ENCODE peak calls at places on chromosomes 6 and 20, in six cellular contexts. One of them, this sample, is unnamed.

GRCh38 chr6:102474041-102474807 is 1080.7 kb downstream of the GRIK2 start:
- DNase-seq in HCT116: no peak
- DNase-seq in H1: no peak
- DNase-seq in HepG2: no peak
- DNase-seq in K562: no peak
- DNase-seq in GM12878: no peak
- DNase-seq in this sample: no peak

GRCh38 chr6:79230149-79230548 is 4.3 kb downstream of the HMGN3 start:
- DNase-seq in HCT116: no peak
- DNase-seq in H1: no peak
- DNase-seq in HepG2: no peak
- DNase-seq in K562: no peak
- DNase-seq in GM12878: no peak
- DNase-seq in this sample: no peak

GRCh38 chr6:120056085-120056484 is 706.5 kb upstream of the MAN1A1 start:
- DNase-seq in HCT116: no peak
- DNase-seq in H1: peak
- DNase-seq in HepG2: no peak
- DNase-seq in K562: peak
- DNase-seq in GM12878: no peak
- DNase-seq in this sample: no peak

GRCh38 chr6:81747327-81747726 is 5.2 kb downstream of the TENT5A start:
- DNase-seq in HCT116: no peak
- DNase-seq in H1: no peak
- DNase-seq in HepG2: no peak
- DNase-seq in K562: no peak
- DNase-seq in GM12878: no peak
- DNase-seq in this sample: no peak

GRCh38 chr6:72649032-72649984 is 27.4 kb downstream of the KCNQ5 start:
- DNase-seq in HCT116: no peak
- DNase-seq in H1: no peak
- DNase-seq in HepG2: no peak
- DNase-seq in K562: no peak
- DNase-seq in GM12878: peak
- DNase-seq in this sample: peak

GRCh38 chr6:53730767-53731166 is 64.0 kb upstream of the LRRC1 start:
- DNase-seq in HCT116: no peak
- DNase-seq in H1: no peak
- DNase-seq in HepG2: no peak
- DNase-seq in K562: no peak
- DNase-seq in GM12878: no peak
- DNase-seq in this sample: no peak

GRCh38 chr6:44224154-44224977 is 971 bp downstream of the SLC29A1 start:
- DNase-seq in HCT116: no peak
- DNase-seq in H1: no peak
- DNase-seq in HepG2: no peak
- DNase-seq in K562: peak
- DNase-seq in GM12878: no peak
- DNase-seq in this sample: peak

GRCh38 chr6:117270121-117270959 is 5.0 kb downstream of the VGLL2 start:
- DNase-seq in HCT116: no peak
- DNase-seq in H1: no peak
- DNase-seq in HepG2: no peak
- DNase-seq in K562: no peak
- DNase-seq in GM12878: no peak
- DNase-seq in this sample: no peak

GRCh38 chr20:43034981-43035724 is 154.6 kb downstream of the PTPRT start:
- DNase-seq in HCT116: no peak
- DNase-seq in H1: no peak
- DNase-seq in HepG2: no peak
- DNase-seq in K562: no peak
- DNase-seq in GM12878: no peak
- DNase-seq in this sample: no peak

GRCh38 chr6:51349866-51350265 is 531.2 kb downstream of the TFAP2B start:
- DNase-seq in HCT116: no peak
- DNase-seq in H1: no peak
- DNase-seq in HepG2: peak
- DNase-seq in K562: no peak
- DNase-seq in GM12878: no peak
- DNase-seq in this sample: no peak

GRCh38 chr6:90072961-90073464 is 178.7 kb downstream of the GJA10 start:
- DNase-seq in HCT116: no peak
- DNase-seq in H1: no peak
- DNase-seq in HepG2: no peak
- DNase-seq in K562: no peak
- DNase-seq in GM12878: no peak
- DNase-seq in this sample: no peak

GRCh38 chr6:26249959-26250805 is 114.8 kb upstream of the BTN3A2 start:
- DNase-seq in HCT116: no peak
- DNase-seq in H1: no peak
- DNase-seq in HepG2: peak
- DNase-seq in K562: peak
- DNase-seq in GM12878: peak
- DNase-seq in this sample: peak

GRCh38 chr6:163655217-163656121 is 241.0 kb downstream of the QKI start:
- DNase-seq in HCT116: no peak
- DNase-seq in H1: no peak
- DNase-seq in HepG2: no peak
- DNase-seq in K562: peak
- DNase-seq in GM12878: no peak
- DNase-seq in this sample: no peak

GRCh38 chr6:163651910-163652309 is 237.4 kb downstream of the QKI start:
- DNase-seq in HCT116: no peak
- DNase-seq in H1: no peak
- DNase-seq in HepG2: no peak
- DNase-seq in K562: no peak
- DNase-seq in GM12878: no peak
- DNase-seq in this sample: peak

GRCh38 chr6:163648868-163649267 is 234.3 kb downstream of the QKI start:
- DNase-seq in HCT116: no peak
- DNase-seq in H1: no peak
- DNase-seq in HepG2: no peak
- DNase-seq in K562: no peak
- DNase-seq in GM12878: no peak
- DNase-seq in this sample: no peak

GRCh38 chr6:163647624-163648023 is 233.1 kb downstream of the QKI start:
- DNase-seq in HCT116: no peak
- DNase-seq in H1: no peak
- DNase-seq in HepG2: no peak
- DNase-seq in K562: no peak
- DNase-seq in GM12878: no peak
- DNase-seq in this sample: no peak

DNA sequence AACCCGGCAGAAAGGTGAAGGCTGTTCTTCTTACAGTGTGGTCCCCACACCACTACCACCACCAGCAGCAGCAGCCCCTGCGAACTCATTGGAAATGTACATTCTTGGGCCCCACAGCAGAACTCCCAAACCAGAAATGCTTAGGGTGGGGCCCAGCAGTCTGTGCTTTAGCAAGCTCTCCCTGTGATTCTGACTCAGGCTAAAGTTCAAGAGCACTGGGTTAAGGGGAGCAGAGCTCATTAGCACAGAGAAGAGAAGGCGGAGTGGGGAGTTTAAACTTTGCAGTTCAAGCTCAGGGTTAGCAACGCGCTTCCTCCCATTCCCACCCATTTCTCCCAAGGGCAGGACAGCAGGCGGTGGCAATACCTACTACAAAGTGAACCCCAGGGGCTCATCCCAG is 237.8 kb downstream of the QKI start:
- DNase-seq in HCT116: no peak
- DNase-seq in H1: no peak
- DNase-seq in HepG2: no peak
- DNase-seq in K562: no peak
- DNase-seq in GM12878: no peak
- DNase-seq in this sample: no peak
- TF ChIP-seq CEBPB in HCT116: no peak
- TF ChIP-seq CEBPB in H1: no peak
- TF ChIP-seq CEBPB in HepG2: no peak
- TF ChIP-seq CEBPB in K562: no peak
- TF ChIP-seq CEBPB in GM12878: no peak
- TF ChIP-seq CEBPB in this sample: no peak

DNA sequence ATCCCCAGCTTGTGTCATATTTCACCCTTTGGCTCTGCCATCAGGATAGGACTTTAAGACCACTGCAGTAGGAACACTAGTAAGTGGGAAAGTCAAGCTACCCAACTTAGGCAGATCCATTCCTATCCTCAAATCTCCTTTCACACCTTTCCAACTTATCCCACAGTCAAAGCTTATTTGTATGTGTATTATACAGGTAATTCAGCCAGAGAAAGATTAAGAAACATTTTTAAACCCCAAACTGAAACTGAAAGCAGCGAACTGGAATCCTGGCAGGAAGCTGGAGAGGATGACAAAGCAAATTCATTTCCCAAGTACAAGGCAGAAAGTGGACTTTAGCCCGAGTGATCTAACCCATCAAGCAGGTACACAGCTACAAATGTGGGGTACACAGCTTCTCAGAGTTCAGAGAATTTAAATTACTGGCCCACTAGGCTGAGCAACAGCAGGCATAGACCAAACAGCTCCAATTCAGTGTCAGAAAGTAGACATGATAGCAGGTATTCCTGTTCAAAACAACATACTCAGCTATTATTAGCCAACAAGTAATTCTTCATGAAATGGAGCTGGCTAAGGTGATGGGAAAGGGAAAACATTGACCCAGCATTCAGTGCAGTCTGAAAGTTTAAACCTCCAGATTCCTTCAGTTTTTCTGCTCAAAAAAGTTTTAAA is 39.1 kb downstream of the ILRUN start:
- DNase-seq in HCT116: no peak
- DNase-seq in H1: no peak
- DNase-seq in HepG2: peak
- DNase-seq in K562: peak
- DNase-seq in GM12878: no peak
- DNase-seq in this sample: peak
- H2AFZ ChIP-seq in HCT116: no peak
- H2AFZ ChIP-seq in H1: no peak
- H2AFZ ChIP-seq in HepG2: no peak
- H2AFZ ChIP-seq in K562: peak
- H2AFZ ChIP-seq in GM12878: no peak
- H2AFZ ChIP-seq in this sample: peak

GRCh38 chr6:75750925-75751324 is 1.9 kb downstream of the MYO6 start:
- DNase-seq in HCT116: no peak
- DNase-seq in H1: no peak
- DNase-seq in HepG2: no peak
- DNase-seq in K562: no peak
- DNase-seq in GM12878: no peak
- DNase-seq in this sample: no peak
- TF ChIP-seq CEBPB in HCT116: no peak
- TF ChIP-seq CEBPB in H1: no peak
- TF ChIP-seq CEBPB in HepG2: no peak
- TF ChIP-seq CEBPB in K562: no peak
- TF ChIP-seq CEBPB in GM12878: no peak
- TF ChIP-seq CEBPB in this sample: no peak

DNA sequence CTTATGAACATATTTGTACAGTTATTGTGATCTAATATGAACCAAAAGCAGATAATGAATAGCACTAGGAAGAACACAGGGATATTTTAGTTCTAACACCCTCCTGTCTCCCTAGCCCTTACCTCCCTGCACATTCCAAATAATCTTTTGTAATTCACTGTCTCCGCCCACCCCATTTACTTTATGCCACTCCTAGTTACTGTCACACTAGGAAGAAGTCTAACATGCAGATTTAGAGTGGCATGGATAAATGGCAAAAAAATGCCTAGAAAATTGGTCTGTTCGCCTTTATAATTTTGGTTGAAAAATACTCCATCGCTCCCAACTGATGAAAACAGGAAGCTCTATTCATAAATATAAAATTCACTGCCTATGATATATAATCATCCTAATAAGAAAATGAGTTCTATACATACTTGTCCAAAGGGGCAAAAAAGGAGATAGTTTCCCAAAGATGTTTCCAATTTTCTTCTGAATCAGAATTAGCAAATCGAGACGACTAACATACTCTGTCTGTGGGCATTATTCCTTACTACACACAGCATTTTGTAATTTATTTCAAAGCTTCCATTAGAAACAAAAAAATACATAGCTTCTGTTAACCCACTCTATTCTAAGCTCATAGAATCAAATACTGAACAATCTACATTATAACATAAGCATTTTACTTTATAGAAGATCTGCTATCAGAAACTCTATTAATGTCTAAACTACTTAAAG is 1.3 kb upstream of the RUNX2 start:
- DNase-seq in HCT116: no peak
- DNase-seq in H1: no peak
- DNase-seq in HepG2: no peak
- DNase-seq in K562: no peak
- DNase-seq in GM12878: no peak
- DNase-seq in this sample: no peak
- H2AFZ ChIP-seq in HCT116: no peak
- H2AFZ ChIP-seq in H1: no peak
- H2AFZ ChIP-seq in HepG2: no peak
- H2AFZ ChIP-seq in K562: no peak
- H2AFZ ChIP-seq in GM12878: no peak
- H2AFZ ChIP-seq in this sample: no peak

GRCh38 chr6:85751374-85752055 is 108.8 kb upstream of the SYNCRIP start:
- DNase-seq in HCT116: no peak
- DNase-seq in H1: no peak
- DNase-seq in HepG2: no peak
- DNase-seq in K562: no peak
- DNase-seq in GM12878: no peak
- DNase-seq in this sample: no peak

GRCh38 chr6:85754894-85755293 is 112.2 kb upstream of the SYNCRIP start:
- DNase-seq in HCT116: no peak
- DNase-seq in H1: no peak
- DNase-seq in HepG2: no peak
- DNase-seq in K562: no peak
- DNase-seq in GM12878: no peak
- DNase-seq in this sample: no peak

GRCh38 chr6:85752602-85753001 is 109.9 kb upstream of the SYNCRIP start:
- DNase-seq in HCT116: no peak
- DNase-seq in H1: no peak
- DNase-seq in HepG2: no peak
- DNase-seq in K562: no peak
- DNase-seq in GM12878: no peak
- DNase-seq in this sample: no peak

GRCh38 chr6:85756982-85757381 is 114.3 kb upstream of the SYNCRIP start:
- DNase-seq in HCT116: peak
- DNase-seq in H1: no peak
- DNase-seq in HepG2: no peak
- DNase-seq in K562: peak
- DNase-seq in GM12878: no peak
- DNase-seq in this sample: peak
- TF ChIP-seq CEBPB in HCT116: no peak
- TF ChIP-seq CEBPB in H1: no peak
- TF ChIP-seq CEBPB in HepG2: no peak
- TF ChIP-seq CEBPB in K562: no peak
- TF ChIP-seq CEBPB in GM12878: no peak
- TF ChIP-seq CEBPB in this sample: no peak

This sample was measured in IMR-90.